ENCODE peak calls at places on chromosomes 1 and 21, in nine cellular contexts. O is right atrium auricular region, N is mammary epithelial cell, B is heart left ventricle, Z is Panc1, J is sigmoid colon, I is thoracic aorta, C is stomach, D is cardiac muscle cell. P is an unnamed sample.

GRCh38 chr1:21439721-21440629 is at the start of gene NBPF3:
- DNase-seq in I (peak; percentile 38), N (peak; percentile 93), B (peak; percentile 90), O (peak; percentile 83), D (peak; percentile 94), Z (peak; percentile 67), J (peak; percentile 94), C (peak; percentile 91), P (peak; percentile 91)

GRCh38 chr1:23793018-23793781 is 2.3 kb downstream of the LYPLA2 start:
- DNase-seq in C (peak; percentile 89), O (no peak), J (no peak), N (peak; percentile 59), B (peak; percentile 46), Z (no peak), D (no peak), I (no peak), P (peak; percentile 72)

GRCh38 chr1:19969898-19970660 is 9.3 kb downstream of the PLA2G2A start:
- DNase-seq in N (no peak), J (no peak), C (no peak), B (no peak), O (peak; percentile 55), I (no peak), D (no peak), Z (no peak), P (no peak)

GRCh38 chr1:20375563-20375962 is 84.9 kb downstream of the VWA5B1 start:
- DNase-seq in Z (no peak), O (no peak), C (no peak), J (peak; percentile 34), I (no peak), D (no peak), N (peak; percentile 30), B (no peak), P (no peak)

GRCh38 chr1:25066253-25066652 is 136.2 kb upstream of the RUNX3 start:
- DNase-seq in I (no peak), J (no peak), O (no peak), C (no peak), Z (no peak), D (peak; percentile 41), B (no peak), N (no peak), P (no peak)

GRCh38 chr1:150076985-150077384 is 9.4 kb downstream of the VPS45 start:
- DNase-seq in I (no peak), B (no peak), D (no peak), O (no peak), Z (no peak), J (no peak), N (no peak), C (no peak), P (no peak)

GRCh38 chr21:18840239-18840638 is 436.7 kb upstream of the TMPRSS15 start:
- DNase-seq in O (no peak), B (no peak), D (no peak), N (no peak), J (no peak), C (no peak), Z (no peak), I (no peak), P (no peak)

GRCh38 chr1:115437146-115437639 is 99.1 kb upstream of the NGF start:
- DNase-seq in D (no peak), I (no peak), N (no peak), B (no peak), J (no peak), O (no peak), Z (no peak), C (no peak), P (no peak)

GRCh38 chr21:40130476-40130875 is 263.2 kb downstream of the PCP4 start:
- DNase-seq in Z (no peak), N (peak; percentile 68), O (no peak), D (no peak), B (no peak), I (no peak), J (no peak), C (no peak), P (no peak)

GRCh38 chr1:20604678-20605077 is 15.8 kb downstream of the CDA start:
- DNase-seq in B (no peak), Z (no peak), D (no peak), I (no peak), O (no peak), C (no peak), J (no peak), N (peak; percentile 20), P (peak; percentile 41)

GRCh38 chr1:237239248-237239647 is 197.3 kb downstream of the RYR2 start:
- DNase-seq in J (no peak), B (no peak), I (no peak), Z (no peak), C (no peak), D (no peak), O (no peak), N (no peak), P (no peak)

GRCh38 chr21:39182484-39183271 is 573 bp downstream of the PSMG1 start:
- DNase-seq in J (peak; percentile 73), O (no peak), C (no peak), B (no peak), I (no peak), D (peak; percentile 34), N (no peak), Z (no peak), P (peak; percentile 23)

GRCh38 chr21:35026617-35027557 is 22.2 kb downstream of the RUNX1 start:
- DNase-seq in B (peak; percentile 64), Z (no peak), C (peak; percentile 74), I (no peak), O (peak; percentile 62), N (no peak), D (peak; percentile 34), J (peak; percentile 71), P (peak; percentile 71)

GRCh38 chr1:38037481-38037939 is 9.1 kb downstream of the POU3F1 start:
- DNase-seq in C (no peak), O (no peak), N (no peak), B (no peak), I (no peak), J (no peak), Z (no peak), D (no peak), P (no peak)

GRCh38 chr1:2961081-2961480 is 60.2 kb upstream of the ACTRT2 start:
- DNase-seq in Z (no peak), O (no peak), B (no peak), J (peak; percentile 37), C (no peak), N (no peak), I (no peak), D (no peak), P (no peak)

GRCh38 chr1:19665044-19665455 is 375 bp downstream of the HTR6 start:
- DNase-seq in C (no peak), J (no peak), Z (no peak), D (no peak), I (no peak), B (no peak), O (no peak), N (no peak), P (no peak)

GRCh38 chr1:46363121-46363520 is 22.5 kb downstream of the NSUN4 start:
- DNase-seq in Z (no peak), I (no peak), O (no peak), C (no peak), D (no peak), N (no peak), B (no peak), J (peak; percentile 15), P (no peak)
- H3K36me3 ChIP-seq in Z (peaks cover 6% of the 10 kb centered on the region), I (peaks cover 46% of the 10 kb centered on the region), O (peaks cover 69% of the 10 kb centered on the region), C (peaks cover 39% of the 10 kb centered on the region), D (peaks cover 23% of the 10 kb centered on the region), N (peaks cover 20% of the 10 kb centered on the region), B (peaks cover 34% of the 10 kb centered on the region), J (peaks cover 94% of the 10 kb centered on the region), P (peaks cover 49% of the 10 kb centered on the region)

DNA sequence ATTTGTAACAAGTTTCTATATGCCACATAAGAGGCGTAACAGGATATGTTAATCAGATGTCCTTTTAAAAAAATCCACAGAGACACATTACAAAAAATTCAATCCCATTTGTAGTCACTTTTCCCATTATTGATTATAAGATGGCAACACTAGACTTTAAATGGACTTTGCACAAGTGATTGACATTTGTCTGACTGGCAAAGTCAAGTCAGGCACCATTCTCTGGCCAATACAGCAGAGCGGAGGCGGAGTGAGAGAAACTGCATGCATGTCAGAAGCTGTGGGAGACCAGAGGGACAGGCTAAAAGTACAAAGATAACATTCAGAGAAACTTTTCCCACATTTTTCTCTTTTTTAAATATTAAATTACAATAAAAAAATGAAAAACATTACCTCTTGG is 28.1 kb upstream of the RGS5 start:
- DNase-seq in O (no peak), J (no peak), N (no peak), D (no peak), B (no peak), I (no peak), C (no peak), Z (no peak), P (no peak)
- H3K4me1 ChIP-seq in O (peaks cover 11% of the 10 kb centered on the region), J (no peaks in the 10 kb centered on the region), N (no peaks in the 10 kb centered on the region), D (peaks cover 13% of the 10 kb centered on the region), B (peaks cover 4% of the 10 kb centered on the region), I (peaks cover 41% of the 10 kb centered on the region), C (peaks cover 5% of the 10 kb centered on the region), Z (no peaks in the 10 kb centered on the region), P (no peaks in the 10 kb centered on the region)

GRCh38 chr21:27369962-27370578 is 403.2 kb upstream of the ADAMTS5 start:
- DNase-seq in Z (no peak), B (no peak), O (no peak), N (no peak), J (no peak), C (no peak), I (no peak), D (no peak), P (no peak)

GRCh38 chr21:27371688-27372331 is 404.9 kb upstream of the ADAMTS5 start:
- DNase-seq in N (no peak), I (no peak), J (no peak), O (no peak), C (no peak), Z (no peak), D (peak; percentile 9), B (no peak), P (no peak)

GRCh38 chr21:27369234-27369633 is 402.3 kb upstream of the ADAMTS5 start:
- DNase-seq in O (no peak), Z (no peak), J (no peak), I (no peak), B (no peak), C (no peak), D (no peak), N (no peak), P (no peak)

GRCh38 chr21:27371065-27371464 is 404.2 kb upstream of the ADAMTS5 start:
- DNase-seq in I (no peak), D (no peak), Z (no peak), C (no peak), O (no peak), J (no peak), B (no peak), N (no peak), P (no peak)

GRCh38 chr21:27372381-27372780 is 405.5 kb upstream of the ADAMTS5 start:
- DNase-seq in B (no peak), C (no peak), I (no peak), D (no peak), Z (no peak), N (no peak), O (no peak), J (no peak), P (no peak)
- H3K9me3 ChIP-seq in B (no peaks in the 10 kb centered on the region), C (no peaks in the 10 kb centered on the region), I (no peaks in the 10 kb centered on the region), D (no peaks in the 10 kb centered on the region), Z (no peaks in the 10 kb centered on the region), N (no peaks in the 10 kb centered on the region), O (no peaks in the 10 kb centered on the region), J (no peaks in the 10 kb centered on the region), P (no peaks in the 10 kb centered on the region)

DNA sequence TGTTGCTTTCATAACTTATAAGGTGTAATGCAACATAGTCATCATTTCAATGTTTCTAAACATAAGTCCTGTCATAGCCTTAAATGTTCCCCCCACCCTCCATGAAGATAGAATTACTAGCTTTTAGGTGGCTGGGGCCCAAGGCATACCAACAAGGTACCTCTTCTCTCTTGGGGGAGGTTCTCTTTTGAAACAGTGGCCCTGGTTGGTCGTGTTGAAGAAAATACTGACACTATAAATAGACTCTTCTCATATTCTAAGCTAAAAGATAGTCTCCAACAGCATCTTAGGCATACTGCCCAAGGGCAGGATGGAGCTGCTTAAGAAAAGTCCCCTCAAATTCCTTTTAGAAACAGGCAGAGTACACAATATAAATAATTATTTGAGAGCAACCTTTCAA is 255.0 kb downstream of the FAF1 start:
- DNase-seq in J (no peak), C (no peak), N (peak; percentile 8), Z (no peak), O (no peak), I (no peak), B (no peak), D (peak; percentile 12), P (no peak)
- H3K36me3 ChIP-seq in J (no peaks in the 10 kb centered on the region), C (no peaks in the 10 kb centered on the region), N (no peaks in the 10 kb centered on the region), Z (peaks cover 2% of the 10 kb centered on the region), O (no peaks in the 10 kb centered on the region), I (no peaks in the 10 kb centered on the region), B (no peaks in the 10 kb centered on the region), D (no peaks in the 10 kb centered on the region), P (no peaks in the 10 kb centered on the region)

P was measured in transverse colon.